ENCODE peak calls at places on chromosomes 2 and 18, in five cellular contexts. One of them, this sample, is unnamed.

GRCh38 chr2:212494413-212495020 is 44.1 kb downstream of the ERBB4 start:
- DNase-seq in K562: no peak
- DNase-seq in H1: no peak
- DNase-seq in GM12891: no peak
- DNase-seq in GM12878: no peak
- DNase-seq in this sample: no peak

GRCh38 chr2:170143045-170143717 is 34.8 kb upstream of the MYO3B start:
- DNase-seq in H1: no peak
- DNase-seq in K562: peak
- DNase-seq in GM12878: no peak
- DNase-seq in GM12891: no peak
- DNase-seq in this sample: no peak

GRCh38 chr2:212073360-212073759 is 465.2 kb downstream of the ERBB4 start:
- DNase-seq in GM12878: no peak
- DNase-seq in GM12891: no peak
- DNase-seq in H1: no peak
- DNase-seq in K562: no peak
- DNase-seq in this sample: no peak

GRCh38 chr2:177392373-177393246 is at the start of gene AGPS:
- DNase-seq in H1: peak
- DNase-seq in K562: peak
- DNase-seq in GM12891: peak
- DNase-seq in GM12878: peak
- DNase-seq in this sample: peak

GRCh38 chr2:133824869-133825268 is 256.6 kb upstream of the NCKAP5 start:
- DNase-seq in K562: no peak
- DNase-seq in GM12891: no peak
- DNase-seq in H1: no peak
- DNase-seq in GM12878: no peak
- DNase-seq in this sample: no peak

GRCh38 chr2:230269715-230270114 is 44.2 kb downstream of the SP140 start:
- DNase-seq in GM12891: no peak
- DNase-seq in H1: no peak
- DNase-seq in K562: no peak
- DNase-seq in GM12878: peak
- DNase-seq in this sample: no peak

GRCh38 chr2:46861916-46862315 is 53.7 kb downstream of the MCFD2 start:
- DNase-seq in GM12891: no peak
- DNase-seq in H1: no peak
- DNase-seq in K562: no peak
- DNase-seq in GM12878: no peak
- DNase-seq in this sample: no peak

GRCh38 chr2:173644146-173644545 is 289.5 kb downstream of the CDCA7 start:
- DNase-seq in K562: no peak
- DNase-seq in GM12878: no peak
- DNase-seq in H1: no peak
- DNase-seq in GM12891: no peak
- DNase-seq in this sample: no peak

GRCh38 chr2:70939001-70939846 is 3.5 kb downstream of the ATP6V1B1 start:
- DNase-seq in GM12878: no peak
- DNase-seq in H1: no peak
- DNase-seq in K562: no peak
- DNase-seq in GM12891: no peak
- DNase-seq in this sample: no peak

GRCh38 chr18:37460616-37461015 is 105.0 kb downstream of the CELF4 start:
- DNase-seq in H1: no peak
- DNase-seq in GM12891: no peak
- DNase-seq in K562: no peak
- DNase-seq in GM12878: no peak
- DNase-seq in this sample: no peak

GRCh38 chr2:25228848-25229674 is 60.7 kb upstream of the POMC start:
- DNase-seq in GM12878: no peak
- DNase-seq in H1: peak
- DNase-seq in GM12891: peak
- DNase-seq in K562: peak
- DNase-seq in this sample: peak

GRCh38 chr2:219902870-219903269 is 275.4 kb downstream of the SLC4A3 start:
- DNase-seq in GM12878: no peak
- DNase-seq in GM12891: no peak
- DNase-seq in H1: no peak
- DNase-seq in K562: no peak
- DNase-seq in this sample: no peak

GRCh38 chr2:116718451-116718850 is 1096.0 kb upstream of the DDX18 start:
- DNase-seq in H1: no peak
- DNase-seq in GM12891: no peak
- DNase-seq in K562: no peak
- DNase-seq in GM12878: no peak
- DNase-seq in this sample: no peak

GRCh38 chr2:109208071-109208950 is 79.3 kb downstream of the SH3RF3 start:
- DNase-seq in K562: no peak
- DNase-seq in GM12878: no peak
- DNase-seq in H1: no peak
- DNase-seq in GM12891: no peak
- DNase-seq in this sample: no peak

GRCh38 chr2:15839461-15840124 is 100.8 kb upstream of the MYCN start:
- DNase-seq in GM12878: no peak
- DNase-seq in GM12891: no peak
- DNase-seq in H1: no peak
- DNase-seq in K562: no peak
- DNase-seq in this sample: no peak

GRCh38 chr2:129006135-129006885 is 687.6 kb upstream of the HS6ST1 start:
- DNase-seq in K562: no peak
- DNase-seq in GM12878: no peak
- DNase-seq in GM12891: no peak
- DNase-seq in H1: no peak
- DNase-seq in this sample: no peak

GRCh38 chr18:46832856-46833255 is 76.0 kb upstream of the ST8SIA5 start:
- DNase-seq in GM12891: no peak
- DNase-seq in H1: no peak
- DNase-seq in GM12878: no peak
- DNase-seq in K562: no peak
- DNase-seq in this sample: no peak

GRCh38 chr18:62372156-62372555 is 47.0 kb downstream of the TNFRSF11A start:
- DNase-seq in GM12891: no peak
- DNase-seq in H1: no peak
- DNase-seq in GM12878: peak
- DNase-seq in K562: no peak
- DNase-seq in this sample: no peak

GRCh38 chr18:9850297-9850696 is 35.5 kb upstream of the TXNDC2 start:
- DNase-seq in H1: no peak
- DNase-seq in K562: no peak
- DNase-seq in GM12891: no peak
- DNase-seq in GM12878: no peak
- DNase-seq in this sample: no peak

GRCh38 chr18:9851511-9851910 is 34.3 kb upstream of the TXNDC2 start:
- DNase-seq in K562: no peak
- DNase-seq in GM12891: no peak
- DNase-seq in H1: no peak
- DNase-seq in GM12878: no peak
- DNase-seq in this sample: no peak

GRCh38 chr18:9848170-9848854 is 37.5 kb upstream of the TXNDC2 start:
- DNase-seq in H1: no peak
- DNase-seq in GM12891: no peak
- DNase-seq in K562: no peak
- DNase-seq in GM12878: no peak
- DNase-seq in this sample: no peak

GRCh38 chr18:9852266-9853081 is 33.3 kb upstream of the TXNDC2 start:
- DNase-seq in K562: no peak
- DNase-seq in GM12891: no peak
- DNase-seq in GM12878: no peak
- DNase-seq in H1: no peak
- DNase-seq in this sample: no peak

DNA sequence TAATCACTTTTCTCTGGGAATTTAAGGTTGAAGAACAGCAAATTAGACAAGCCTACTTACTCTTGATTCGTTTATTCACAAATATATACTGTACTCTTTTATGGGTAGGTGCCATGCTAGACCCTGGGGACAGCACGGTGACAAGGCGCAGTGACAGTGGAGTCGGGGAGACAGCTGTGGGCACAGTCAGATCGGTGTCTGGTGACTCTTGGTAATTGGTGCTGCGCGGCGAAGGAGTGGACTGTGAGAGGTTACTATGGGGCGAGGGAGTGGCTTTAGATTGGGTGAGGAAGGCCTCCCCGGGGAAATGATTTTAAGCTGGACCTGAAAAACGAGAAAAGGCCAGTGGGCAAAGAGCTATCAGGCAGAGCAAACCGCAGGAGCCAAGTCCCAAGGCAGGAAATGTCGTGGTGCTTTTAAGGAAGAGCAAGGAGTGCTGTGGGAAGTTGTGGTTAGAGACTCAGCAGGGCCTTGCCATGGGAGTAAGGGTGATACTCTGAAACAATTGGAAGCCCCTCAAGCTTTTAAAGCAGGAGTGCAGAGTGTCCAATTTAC is 36.3 kb upstream of the TXNDC2 start:
- DNase-seq in GM12891: no peak
- DNase-seq in H1: no peak
- DNase-seq in K562: peak
- DNase-seq in GM12878: no peak
- DNase-seq in this sample: no peak
- TF ChIP-seq POLR2AphosphoS5 in GM12891: no peak
- TF ChIP-seq POLR2AphosphoS5 in H1: no peak
- TF ChIP-seq POLR2AphosphoS5 in K562: no peak
- TF ChIP-seq POLR2AphosphoS5 in GM12878: no peak
- TF ChIP-seq POLR2AphosphoS5 in this sample: no peak

GRCh38 chr2:136114392-136114791 is 3.6 kb downstream of the CXCR4 start:
- DNase-seq in GM12891: no peak
- DNase-seq in K562: no peak
- DNase-seq in H1: no peak
- DNase-seq in GM12878: no peak
- DNase-seq in this sample: no peak

GRCh38 chr2:136116111-136116812 is 1.7 kb downstream of the CXCR4 start:
- DNase-seq in K562: peak
- DNase-seq in GM12878: no peak
- DNase-seq in H1: no peak
- DNase-seq in GM12891: no peak
- DNase-seq in this sample: no peak

GRCh38 chr2:136116813-136117390 is 1.0 kb downstream of the CXCR4 start:
- DNase-seq in H1: no peak
- DNase-seq in GM12878: no peak
- DNase-seq in K562: no peak
- DNase-seq in GM12891: peak
- DNase-seq in this sample: peak

GRCh38 chr2:136113767-136114070 is 4.2 kb downstream of the CXCR4 start:
- DNase-seq in GM12891: no peak
- DNase-seq in H1: no peak
- DNase-seq in GM12878: no peak
- DNase-seq in K562: no peak
- DNase-seq in this sample: no peak

GRCh38 chr2:136115183-136115751 is 2.7 kb downstream of the CXCR4 start:
- DNase-seq in K562: no peak
- DNase-seq in H1: no peak
- DNase-seq in GM12891: no peak
- DNase-seq in GM12878: no peak
- DNase-seq in this sample: no peak
- TF ChIP-seq POLR2A in K562: no peak
- TF ChIP-seq POLR2A in H1: no peak
- TF ChIP-seq POLR2A in GM12891: no peak
- TF ChIP-seq POLR2A in GM12878: no peak
- TF ChIP-seq POLR2A in this sample: no peak

DNA sequence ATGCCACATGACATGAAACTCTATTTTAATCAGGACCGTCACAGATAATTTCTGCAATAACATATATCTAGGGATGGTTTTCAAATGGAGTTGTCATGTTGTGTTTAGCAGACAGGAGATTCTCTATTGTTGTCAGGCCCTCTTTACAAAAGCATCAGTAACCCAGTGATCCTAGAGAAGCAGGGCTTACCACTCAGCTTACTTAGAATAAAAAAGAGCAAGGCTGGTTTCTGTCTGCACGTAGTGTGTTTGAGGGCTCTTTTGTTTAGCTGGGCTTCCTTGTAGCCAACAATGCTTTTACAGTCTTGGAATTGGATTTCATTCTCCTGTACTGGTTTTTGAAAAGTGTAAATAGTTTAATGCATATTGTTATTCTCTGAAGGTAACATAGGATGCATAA is 210.5 kb upstream of the NRP2 start:
- DNase-seq in K562: no peak
- DNase-seq in GM12891: no peak
- DNase-seq in H1: no peak
- DNase-seq in GM12878: no peak
- DNase-seq in this sample: no peak
- TF ChIP-seq TAF1 in K562: no peak
- TF ChIP-seq TAF1 in GM12891: no peak
- TF ChIP-seq TAF1 in H1: no peak
- TF ChIP-seq TAF1 in GM12878: no peak
- TF ChIP-seq TAF1 in this sample: no peak

GRCh38 chr18:23143059-23143831 is 8.0 kb downstream of the CABLES1 start:
- DNase-seq in GM12878: no peak
- DNase-seq in H1: no peak
- DNase-seq in K562: no peak
- DNase-seq in GM12891: no peak
- DNase-seq in this sample: no peak
- TF ChIP-seq POLR2AphosphoS5 in GM12878: no peak
- TF ChIP-seq POLR2AphosphoS5 in H1: no peak
- TF ChIP-seq POLR2AphosphoS5 in K562: no peak
- TF ChIP-seq POLR2AphosphoS5 in GM12891: no peak
- TF ChIP-seq POLR2AphosphoS5 in this sample: no peak

GRCh38 chr2:65020943-65021528 is 31.8 kb downstream of the SLC1A4 start:
- DNase-seq in H1: no peak
- DNase-seq in K562: no peak
- DNase-seq in GM12891: no peak
- DNase-seq in GM12878: no peak
- DNase-seq in this sample: no peak
- TF ChIP-seq POLR2A in H1: no peak
- TF ChIP-seq POLR2A in K562: no peak
- TF ChIP-seq POLR2A in GM12891: no peak
- TF ChIP-seq POLR2A in GM12878: peak
- TF ChIP-seq POLR2A in this sample: no peak

GRCh38 chr2:144477281-144477942 is 42.5 kb downstream of the ZEB2 start:
- DNase-seq in H1: no peak
- DNase-seq in GM12891: no peak
- DNase-seq in K562: no peak
- DNase-seq in GM12878: no peak
- DNase-seq in this sample: no peak

GRCh38 chr2:144474017-144474416 is 45.9 kb downstream of the ZEB2 start:
- DNase-seq in GM12878: no peak
- DNase-seq in K562: no peak
- DNase-seq in GM12891: no peak
- DNase-seq in H1: no peak
- DNase-seq in this sample: no peak

GRCh38 chr2:144475044-144475443 is 44.9 kb downstream of the ZEB2 start:
- DNase-seq in GM12878: no peak
- DNase-seq in GM12891: no peak
- DNase-seq in H1: no peak
- DNase-seq in K562: no peak
- DNase-seq in this sample: no peak

GRCh38 chr2:144477943-144478283 is 42.0 kb downstream of the ZEB2 start:
- DNase-seq in GM12878: no peak
- DNase-seq in K562: no peak
- DNase-seq in H1: no peak
- DNase-seq in GM12891: no peak
- DNase-seq in this sample: no peak

GRCh38 chr2:144475596-144475995 is 44.3 kb downstream of the ZEB2 start:
- DNase-seq in GM12878: no peak
- DNase-seq in H1: no peak
- DNase-seq in GM12891: no peak
- DNase-seq in K562: no peak
- DNase-seq in this sample: no peak
- TF ChIP-seq TAF1 in GM12878: no peak
- TF ChIP-seq TAF1 in H1: no peak
- TF ChIP-seq TAF1 in GM12891: no peak
- TF ChIP-seq TAF1 in K562: no peak
- TF ChIP-seq TAF1 in this sample: no peak

GRCh38 chr2:39241588-39241987 is 2.2 kb downstream of the CDKL4 start:
- DNase-seq in H1: no peak
- DNase-seq in K562: no peak
- DNase-seq in GM12891: no peak
- DNase-seq in GM12878: no peak
- DNase-seq in this sample: no peak
- TF ChIP-seq POLR2AphosphoS5 in H1: no peak
- TF ChIP-seq POLR2AphosphoS5 in K562: no peak
- TF ChIP-seq POLR2AphosphoS5 in GM12891: no peak
- TF ChIP-seq POLR2AphosphoS5 in GM12878: no peak
- TF ChIP-seq POLR2AphosphoS5 in this sample: no peak

This sample was measured in GM12892.